ENCODE peak calls at places on chromosomes 16 and 17, in seven cellular contexts. One of them, this sample, is unnamed.
A peak's percentile ranks its signal among the peaks of the same experiment; 100 is the strongest.

GRCh38 chr16:760498-761343 is at the start of gene MSLN:
- DNase-seq in mesenchymal stem cell: no peak
- DNase-seq in IMR-90: no peak
- DNase-seq in H1: no peak
- DNase-seq in trophoblast cell: no peak
- DNase-seq in H9: no peak
- DNase-seq in mesendoderm: no peak
- DNase-seq in this sample: no peak

GRCh38 chr16:86761117-86761971 is 183.0 kb downstream of the FOXL1 start:
- DNase-seq in H9: peak; percentile 82
- DNase-seq in IMR-90: peak; percentile 68
- DNase-seq in H1: peak; percentile 92
- DNase-seq in mesenchymal stem cell: peak; percentile 66
- DNase-seq in trophoblast cell: no peak
- DNase-seq in mesendoderm: peak; percentile 83
- DNase-seq in this sample: peak; percentile 48

GRCh38 chr17:30819941-30820705 is 4.4 kb downstream of the CRLF3 start:
- DNase-seq in IMR-90: peak; percentile 9
- DNase-seq in mesendoderm: no peak
- DNase-seq in H9: no peak
- DNase-seq in H1: no peak
- DNase-seq in mesenchymal stem cell: peak; percentile 20
- DNase-seq in trophoblast cell: no peak
- DNase-seq in this sample: no peak

GRCh38 chr17:81365601-81366585 is 29.4 kb upstream of the BAHCC1 start:
- DNase-seq in mesendoderm: no peak
- DNase-seq in mesenchymal stem cell: no peak
- DNase-seq in IMR-90: peak; percentile 81
- DNase-seq in H9: peak; percentile 29
- DNase-seq in trophoblast cell: no peak
- DNase-seq in H1: no peak
- DNase-seq in this sample: no peak

GRCh38 chr16:54538241-54538640 is 251.7 kb upstream of the IRX3 start:
- DNase-seq in IMR-90: no peak
- DNase-seq in trophoblast cell: peak; percentile 3
- DNase-seq in H9: no peak
- DNase-seq in mesendoderm: peak; percentile 21
- DNase-seq in H1: no peak
- DNase-seq in mesenchymal stem cell: no peak
- DNase-seq in this sample: no peak

GRCh38 chr16:10729649-10730048 is 14.0 kb upstream of the NUBP1 start:
- DNase-seq in trophoblast cell: no peak
- DNase-seq in mesendoderm: peak; percentile 42
- DNase-seq in H9: no peak
- DNase-seq in mesenchymal stem cell: no peak
- DNase-seq in IMR-90: peak; percentile 38
- DNase-seq in H1: no peak
- DNase-seq in this sample: no peak

GRCh38 chr17:82246365-82247174 is 17.7 kb downstream of the SLC16A3 start:
- DNase-seq in IMR-90: peak; percentile 63
- DNase-seq in H9: no peak
- DNase-seq in H1: no peak
- DNase-seq in mesendoderm: no peak
- DNase-seq in mesenchymal stem cell: peak; percentile 54
- DNase-seq in trophoblast cell: no peak
- DNase-seq in this sample: no peak

GRCh38 chr17:7232114-7232513 is 2.2 kb downstream of the DVL2 start:
- DNase-seq in H9: no peak
- DNase-seq in H1: no peak
- DNase-seq in IMR-90: no peak
- DNase-seq in mesenchymal stem cell: no peak
- DNase-seq in trophoblast cell: no peak
- DNase-seq in mesendoderm: no peak
- DNase-seq in this sample: no peak

GRCh38 chr17:16342979-16343378 is 10.3 kb downstream of the CENPV start:
- DNase-seq in H1: no peak
- DNase-seq in mesenchymal stem cell: peak; percentile 26
- DNase-seq in mesendoderm: no peak
- DNase-seq in IMR-90: peak; percentile 70
- DNase-seq in H9: no peak
- DNase-seq in trophoblast cell: no peak
- DNase-seq in this sample: no peak

GRCh38 chr17:62684179-62684578 is 56.7 kb downstream of the MRC2 start:
- DNase-seq in H9: no peak
- DNase-seq in IMR-90: no peak
- DNase-seq in H1: no peak
- DNase-seq in mesenchymal stem cell: no peak
- DNase-seq in mesendoderm: no peak
- DNase-seq in trophoblast cell: no peak
- DNase-seq in this sample: no peak

GRCh38 chr16:67415872-67416793 is at the start of gene ZDHHC1:
- DNase-seq in IMR-90: peak; percentile 61
- DNase-seq in H9: peak; percentile 80
- DNase-seq in trophoblast cell: no peak
- DNase-seq in H1: peak; percentile 94
- DNase-seq in mesendoderm: peak; percentile 83
- DNase-seq in mesenchymal stem cell: peak; percentile 75
- DNase-seq in this sample: peak; percentile 69

GRCh38 chr17:81115749-81116464 is 49.4 kb upstream of the PVALEF start:
- DNase-seq in H1: no peak
- DNase-seq in H9: no peak
- DNase-seq in IMR-90: no peak
- DNase-seq in trophoblast cell: no peak
- DNase-seq in mesenchymal stem cell: no peak
- DNase-seq in mesendoderm: no peak
- DNase-seq in this sample: no peak

GRCh38 chr17:1979182-1979980 is 45.8 kb downstream of the RTN4RL1 start:
- DNase-seq in IMR-90: no peak
- DNase-seq in mesendoderm: no peak
- DNase-seq in trophoblast cell: no peak
- DNase-seq in H1: no peak
- DNase-seq in H9: no peak
- DNase-seq in mesenchymal stem cell: no peak
- DNase-seq in this sample: no peak

GRCh38 chr16:70648606-70649005 is 2.2 kb downstream of the IL34 start:
- DNase-seq in mesendoderm: no peak
- DNase-seq in mesenchymal stem cell: no peak
- DNase-seq in trophoblast cell: peak; percentile 82
- DNase-seq in H9: no peak
- DNase-seq in H1: no peak
- DNase-seq in IMR-90: no peak
- DNase-seq in this sample: no peak

GRCh38 chr17:56638536-56639177 is 45.2 kb downstream of the NOG start:
- DNase-seq in mesendoderm: no peak
- DNase-seq in H9: no peak
- DNase-seq in trophoblast cell: peak; percentile 77
- DNase-seq in IMR-90: no peak
- DNase-seq in mesenchymal stem cell: no peak
- DNase-seq in H1: no peak
- DNase-seq in this sample: no peak

GRCh38 chr17:51739245-51739886 is 419.1 kb downstream of the CA10 start:
- DNase-seq in H9: no peak
- DNase-seq in trophoblast cell: no peak
- DNase-seq in mesendoderm: no peak
- DNase-seq in IMR-90: no peak
- DNase-seq in H1: no peak
- DNase-seq in mesenchymal stem cell: no peak
- DNase-seq in this sample: no peak

GRCh38 chr17:17540278-17540906 is 44.2 kb upstream of the RASD1 start:
- DNase-seq in H9: no peak
- DNase-seq in H1: no peak
- DNase-seq in mesendoderm: no peak
- DNase-seq in IMR-90: no peak
- DNase-seq in trophoblast cell: no peak
- DNase-seq in mesenchymal stem cell: no peak
- DNase-seq in this sample: no peak

GRCh38 chr17:29010129-29010528 is 4.3 kb upstream of the SEZ6 start:
- DNase-seq in mesendoderm: no peak
- DNase-seq in mesenchymal stem cell: no peak
- DNase-seq in IMR-90: no peak
- DNase-seq in H1: no peak
- DNase-seq in trophoblast cell: no peak
- DNase-seq in H9: no peak
- DNase-seq in this sample: no peak
- H3K18ac ChIP-seq in mesendoderm: no peak overlapping the region
- H3K18ac ChIP-seq in mesenchymal stem cell: no peak overlapping the region
- H3K18ac ChIP-seq in IMR-90: no peak overlapping the region
- H3K18ac ChIP-seq in H1: peak overlapping the region; percentile 41
- H3K18ac ChIP-seq in trophoblast cell: no peak overlapping the region
- H3K18ac ChIP-seq in H9: no peak overlapping the region
- H3K18ac ChIP-seq in this sample: no peak overlapping the region

GRCh38 chr16:88366032-88366703 is 16.6 kb upstream of the ZNF469 start:
- DNase-seq in H1: no peak
- DNase-seq in mesenchymal stem cell: no peak
- DNase-seq in H9: no peak
- DNase-seq in trophoblast cell: no peak
- DNase-seq in mesendoderm: no peak
- DNase-seq in IMR-90: no peak
- DNase-seq in this sample: no peak

GRCh38 chr16:88365244-88365865 is 17.4 kb upstream of the ZNF469 start:
- DNase-seq in H9: no peak
- DNase-seq in trophoblast cell: no peak
- DNase-seq in mesenchymal stem cell: no peak
- DNase-seq in IMR-90: no peak
- DNase-seq in mesendoderm: no peak
- DNase-seq in H1: no peak
- DNase-seq in this sample: no peak

GRCh38 chr16:88367560-88367959 is 15.2 kb upstream of the ZNF469 start:
- DNase-seq in H9: no peak
- DNase-seq in trophoblast cell: no peak
- DNase-seq in mesenchymal stem cell: no peak
- DNase-seq in IMR-90: no peak
- DNase-seq in H1: no peak
- DNase-seq in mesendoderm: no peak
- DNase-seq in this sample: no peak

GRCh38 chr16:88368036-88368435 is 14.7 kb upstream of the ZNF469 start:
- DNase-seq in H1: no peak
- DNase-seq in trophoblast cell: no peak
- DNase-seq in H9: no peak
- DNase-seq in IMR-90: no peak
- DNase-seq in mesenchymal stem cell: no peak
- DNase-seq in mesendoderm: no peak
- DNase-seq in this sample: no peak

DNA sequence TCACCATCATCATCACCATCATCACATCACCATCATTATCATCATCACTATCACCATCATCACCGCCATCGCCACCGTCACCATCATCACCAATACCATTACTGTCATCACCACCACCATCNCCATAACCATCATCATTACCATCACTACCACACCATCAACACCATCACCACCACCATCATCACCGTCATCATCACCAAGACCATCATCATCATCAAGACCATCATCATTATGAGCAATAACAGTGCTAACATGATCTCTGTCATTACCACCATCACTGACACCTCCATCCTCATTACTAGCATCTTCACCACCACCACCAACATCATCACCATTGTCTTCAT is 16.1 kb upstream of the ZNF469 start:
- DNase-seq in mesendoderm: no peak
- DNase-seq in IMR-90: no peak
- DNase-seq in H1: no peak
- DNase-seq in mesenchymal stem cell: no peak
- DNase-seq in H9: no peak
- DNase-seq in trophoblast cell: no peak
- DNase-seq in this sample: no peak
- H3K18ac ChIP-seq in mesendoderm: no peak overlapping the region
- H3K18ac ChIP-seq in IMR-90: no peak overlapping the region
- H3K18ac ChIP-seq in H1: no peak overlapping the region
- H3K18ac ChIP-seq in mesenchymal stem cell: no peak overlapping the region
- H3K18ac ChIP-seq in H9: no peak overlapping the region
- H3K18ac ChIP-seq in trophoblast cell: no peak overlapping the region
- H3K18ac ChIP-seq in this sample: no peak overlapping the region

GRCh38 chr16:69621225-69621624 is 55.5 kb downstream of the NFAT5 start:
- DNase-seq in IMR-90: no peak
- DNase-seq in trophoblast cell: no peak
- DNase-seq in H1: no peak
- DNase-seq in H9: no peak
- DNase-seq in mesendoderm: no peak
- DNase-seq in mesenchymal stem cell: no peak
- DNase-seq in this sample: no peak

GRCh38 chr16:69620564-69620963 is 54.8 kb downstream of the NFAT5 start:
- DNase-seq in IMR-90: no peak
- DNase-seq in mesenchymal stem cell: no peak
- DNase-seq in H9: no peak
- DNase-seq in mesendoderm: no peak
- DNase-seq in H1: no peak
- DNase-seq in trophoblast cell: no peak
- DNase-seq in this sample: no peak

DNA sequence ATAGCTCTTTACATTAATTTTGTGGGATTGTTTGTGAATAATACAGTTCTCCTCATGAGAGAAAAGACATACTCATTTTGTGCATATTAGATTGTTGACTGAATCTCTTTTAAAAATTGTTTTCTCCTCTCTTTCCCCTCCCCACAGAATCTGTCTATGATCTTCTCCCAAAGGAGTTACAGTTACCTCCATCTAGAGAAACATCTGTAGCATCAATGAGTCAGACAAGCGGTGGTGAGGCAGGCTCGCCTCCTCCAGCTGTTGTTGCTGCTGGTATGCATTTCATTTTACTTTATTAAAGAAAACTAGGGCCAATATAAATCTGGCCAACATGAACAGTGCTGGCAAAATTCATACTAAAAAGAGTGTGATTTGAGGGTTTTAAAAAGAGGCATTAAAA is 60.5 kb downstream of the NFAT5 start:
- DNase-seq in H9: no peak
- DNase-seq in mesendoderm: no peak
- DNase-seq in mesenchymal stem cell: peak; percentile 48
- DNase-seq in trophoblast cell: peak; percentile 29
- DNase-seq in IMR-90: peak; percentile 50
- DNase-seq in H1: no peak
- DNase-seq in this sample: no peak
- H3K18ac ChIP-seq in H9: no peak overlapping the region
- H3K18ac ChIP-seq in mesendoderm: no peak overlapping the region
- H3K18ac ChIP-seq in mesenchymal stem cell: no peak overlapping the region
- H3K18ac ChIP-seq in trophoblast cell: no peak overlapping the region
- H3K18ac ChIP-seq in IMR-90: no peak overlapping the region
- H3K18ac ChIP-seq in H1: no peak overlapping the region
- H3K18ac ChIP-seq in this sample: no peak overlapping the region

GRCh38 chr16:89143911-89144675 is 27.5 kb upstream of the CDH15 start:
- DNase-seq in IMR-90: no peak
- DNase-seq in H9: no peak
- DNase-seq in mesendoderm: no peak
- DNase-seq in trophoblast cell: no peak
- DNase-seq in H1: no peak
- DNase-seq in mesenchymal stem cell: no peak
- DNase-seq in this sample: no peak

GRCh38 chr16:89142474-89143197 is 28.9 kb upstream of the CDH15 start:
- DNase-seq in trophoblast cell: no peak
- DNase-seq in mesendoderm: no peak
- DNase-seq in IMR-90: no peak
- DNase-seq in H1: no peak
- DNase-seq in mesenchymal stem cell: peak; percentile 10
- DNase-seq in H9: no peak
- DNase-seq in this sample: no peak

GRCh38 chr16:89141884-89142267 is 29.7 kb upstream of the CDH15 start:
- DNase-seq in H1: no peak
- DNase-seq in IMR-90: no peak
- DNase-seq in mesendoderm: no peak
- DNase-seq in trophoblast cell: no peak
- DNase-seq in mesenchymal stem cell: no peak
- DNase-seq in H9: no peak
- DNase-seq in this sample: no peak

GRCh38 chr16:89144681-89145080 is 26.9 kb upstream of the CDH15 start:
- DNase-seq in H1: no peak
- DNase-seq in H9: no peak
- DNase-seq in mesenchymal stem cell: no peak
- DNase-seq in trophoblast cell: no peak
- DNase-seq in IMR-90: no peak
- DNase-seq in mesendoderm: no peak
- DNase-seq in this sample: no peak

GRCh38 chr16:89143201-89143741 is 28.3 kb upstream of the CDH15 start:
- DNase-seq in trophoblast cell: no peak
- DNase-seq in mesenchymal stem cell: no peak
- DNase-seq in H9: no peak
- DNase-seq in H1: no peak
- DNase-seq in mesendoderm: no peak
- DNase-seq in IMR-90: no peak
- DNase-seq in this sample: no peak
- H3K18ac ChIP-seq in trophoblast cell: no peak overlapping the region
- H3K18ac ChIP-seq in mesenchymal stem cell: no peak overlapping the region
- H3K18ac ChIP-seq in H9: no peak overlapping the region
- H3K18ac ChIP-seq in H1: no peak overlapping the region
- H3K18ac ChIP-seq in mesendoderm: no peak overlapping the region
- H3K18ac ChIP-seq in IMR-90: no peak overlapping the region
- H3K18ac ChIP-seq in this sample: no peak overlapping the region

This sample was measured in neuronal stem cell.